ENCODE peak calls at places on chromosomes 6 and 20, in seven cellular contexts. K is GM13976, B is heart right ventricle, Q is WTC11, G is endothelial cell, H is HFFc6, D is spleen. E is an unnamed sample.
A peak's percentile ranks its signal among the peaks of the same experiment; 100 is the strongest.

GRCh38 chr20:6282642-6283041 is 159.8 kb upstream of the FERMT1 start:
- DNase-seq in K (no peak), B (no peak), Q (no peak), G (no peak), H (no peak), D (no peak), E (no peak)

GRCh38 chr20:3864518-3864917 is 17.9 kb downstream of the MAVS start:
- DNase-seq in K (peak; percentile 11), B (no peak), Q (no peak), G (no peak), H (no peak), D (no peak), E (no peak)

GRCh38 chr20:11755071-11755881 is 162.4 kb upstream of the BTBD3 start:
- DNase-seq in K (no peak), B (no peak), Q (no peak), G (peak; percentile 4), H (no peak), D (no peak), E (no peak)

GRCh38 chr6:7132398-7132797 is 24.6 kb downstream of the RREB1 start:
- DNase-seq in K (no peak), B (no peak), Q (no peak), G (no peak), H (no peak), D (no peak), E (no peak)

GRCh38 chr20:13800728-13801134 is 15.9 kb downstream of the NDUFAF5 start:
- DNase-seq in K (no peak), B (peak; percentile 90), Q (no peak), G (no peak), H (peak; percentile 39), D (no peak), E (no peak)

GRCh38 chr6:43122146-43122545 is 46.0 kb downstream of the PTK7 start:
- DNase-seq in K (no peak), B (no peak), Q (no peak), G (no peak), H (no peak), D (peak; percentile 35), E (no peak)

GRCh38 chr6:135088818-135089809 is 34.5 kb upstream of the HBS1L start:
- DNase-seq in K (peak; percentile 37), B (no peak), Q (no peak), G (no peak), H (peak; percentile 33), D (no peak), E (no peak)

GRCh38 chr6:166586424-166587156 is at the start of gene RAMACL:
- DNase-seq in K (peak; percentile 83), B (no peak), Q (peak; percentile 65), G (no peak), H (no peak), D (peak; percentile 90), E (no peak)

GRCh38 chr6:7282097-7282906 is 30.7 kb downstream of the SSR1 start:
- DNase-seq in K (no peak), B (no peak), Q (no peak), G (no peak), H (no peak), D (no peak), E (no peak)

GRCh38 chr20:18773566-18773965 is 40.0 kb upstream of the SCP2D1 start:
- DNase-seq in K (no peak), B (no peak), Q (no peak), G (no peak), H (no peak), D (no peak), E (no peak)

GRCh38 chr6:145508107-145508506 is 227.2 kb downstream of the EPM2A start:
- DNase-seq in K (no peak), B (no peak), Q (peak; percentile 16), G (no peak), H (no peak), D (no peak), E (no peak)

GRCh38 chr6:73455865-73456629 is 4.0 kb upstream of the CGAS start:
- DNase-seq in K (no peak), B (no peak), Q (no peak), G (no peak), H (no peak), D (no peak), E (no peak)

GRCh38 chr6:157091832-157092231 is 231.5 kb downstream of the TMEM242 start:
- DNase-seq in K (no peak), B (no peak), Q (no peak), G (no peak), H (no peak), D (no peak), E (no peak)

GRCh38 chr6:139490482-139490881 is 116.0 kb upstream of the CITED2 start:
- DNase-seq in K (no peak), B (no peak), Q (no peak), G (no peak), H (no peak), D (no peak), E (no peak)

GRCh38 chr6:108592371-108593337 is 31.9 kb downstream of the FOXO3 start:
- DNase-seq in K (peak; percentile 48), B (no peak), Q (no peak), G (no peak), H (peak; percentile 92), D (peak; percentile 82), E (peak; percentile 66)

GRCh38 chr6:143058987-143059386 is 1.7 kb upstream of the AIG1 start:
- DNase-seq in K (no peak), B (no peak), Q (no peak), G (no peak), H (no peak), D (no peak), E (no peak)

GRCh38 chr20:4730782-4731181 is 9.1 kb downstream of the PRND start:
- DNase-seq in K (no peak), B (no peak), Q (no peak), G (peak; percentile 57), H (no peak), D (no peak), E (no peak)

GRCh38 chr6:112383191-112383590 is 36.1 kb downstream of the RFPL4B start:
- DNase-seq in K (no peak), B (no peak), Q (no peak), G (no peak), H (no peak), D (no peak), E (no peak)
- TF ChIP-seq CTCF in K (no peak), B (no peak), Q (no peak), G (no peak), H (no peak), D (no peak), E (no peak)

DNA sequence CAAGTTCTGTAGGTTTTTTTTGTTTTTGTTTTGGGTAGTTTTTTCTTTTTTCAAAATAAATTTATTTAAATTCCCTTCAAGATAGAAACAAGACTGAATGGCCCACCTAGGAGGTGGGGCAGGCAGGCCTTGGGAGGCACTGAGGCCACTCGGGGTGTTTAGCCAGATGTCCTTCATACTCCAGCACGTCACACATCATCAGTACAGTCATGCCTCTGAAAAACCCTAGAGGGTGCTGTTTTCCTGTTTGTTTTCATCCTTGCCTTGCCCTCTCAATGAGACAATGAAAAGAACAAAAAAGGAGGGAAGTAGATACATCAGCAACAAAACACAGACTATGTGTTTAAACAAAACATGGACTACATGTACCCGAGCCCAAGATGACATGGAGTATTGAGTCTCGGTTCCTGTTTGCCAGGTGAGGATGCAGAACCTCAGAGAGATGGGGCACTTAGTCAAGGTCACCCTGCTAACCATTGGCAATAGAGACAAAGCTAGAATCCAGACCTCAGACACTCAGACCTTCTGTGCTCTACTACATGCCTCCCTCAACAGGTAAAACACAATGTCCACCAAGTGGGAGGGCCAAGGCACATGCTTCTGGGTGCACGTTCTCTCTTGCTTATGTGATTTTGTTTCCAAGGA is 26.8 kb upstream of the CLIC5 start:
- DNase-seq in K (peak; percentile 40), B (no peak), Q (peak; percentile 21), G (peak; percentile 16), H (peak; percentile 9), D (no peak), E (no peak)
- TF ChIP-seq CTCF in K (peak; percentile 50), B (peak; percentile 27), Q (peak; percentile 66), G (peak; percentile 67), H (peak; percentile 66), D (peak; percentile 60), E (peak; percentile 55)

GRCh38 chr20:59645761-59646171 is 41.4 kb downstream of the PHACTR3 start:
- DNase-seq in K (no peak), B (no peak), Q (no peak), G (no peak), H (no peak), D (peak; percentile 33), E (no peak)
- TF ChIP-seq CTCF in K (no peak), B (no peak), Q (no peak), G (peak; percentile 15), H (no peak), D (no peak), E (no peak)

DNA sequence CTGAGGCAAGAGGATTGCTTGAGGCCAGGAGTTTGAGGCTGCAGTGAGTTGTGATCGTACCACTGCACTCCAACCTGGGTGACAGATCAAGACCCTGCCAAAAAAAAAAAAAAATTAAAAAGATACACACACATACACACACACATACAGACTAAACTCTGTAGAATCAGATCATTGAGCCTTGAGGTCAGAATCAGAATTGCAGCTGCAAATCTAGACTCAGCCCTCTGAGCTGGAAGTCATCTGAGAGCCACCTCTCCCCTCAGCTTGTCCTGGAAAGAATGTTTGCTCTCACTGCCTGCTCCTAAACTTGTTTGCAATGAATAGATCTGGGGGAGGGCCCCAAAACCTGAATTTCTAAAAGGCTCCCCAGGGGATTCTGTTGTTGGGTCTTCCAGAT is 41.4 kb upstream of the ANGPT4 start:
- DNase-seq in K (no peak), B (no peak), Q (no peak), G (no peak), H (peak; percentile 19), D (no peak), E (no peak)
- TF ChIP-seq CTCF in K (no peak), B (no peak), Q (no peak), G (no peak), H (peak; percentile 46), D (no peak), E (no peak)

DNA sequence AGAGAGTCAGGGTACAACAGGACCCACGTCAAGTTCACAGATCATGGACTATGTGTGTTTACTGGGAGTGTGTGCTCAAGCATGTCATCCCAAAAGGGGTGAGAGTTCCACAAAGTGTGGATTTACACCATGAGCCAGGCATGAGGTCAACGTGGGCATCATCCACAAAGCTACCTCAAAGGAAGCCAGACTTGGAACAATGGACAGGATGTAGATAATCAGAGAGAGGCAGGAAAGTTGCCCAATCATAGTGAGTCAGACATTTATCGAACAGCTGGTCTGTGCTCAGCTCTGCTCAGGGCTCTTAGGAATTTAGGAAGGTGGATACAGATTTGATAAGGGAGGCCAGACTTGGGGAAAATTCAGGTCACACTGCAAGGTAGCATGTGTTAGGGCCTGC is 317.2 kb upstream of the CDYL start:
- DNase-seq in K (no peak), B (no peak), Q (no peak), G (peak; percentile 17), H (peak; percentile 55), D (no peak), E (no peak)
- TF ChIP-seq CTCF in K (no peak), B (no peak), Q (no peak), G (no peak), H (no peak), D (no peak), E (no peak)

DNA sequence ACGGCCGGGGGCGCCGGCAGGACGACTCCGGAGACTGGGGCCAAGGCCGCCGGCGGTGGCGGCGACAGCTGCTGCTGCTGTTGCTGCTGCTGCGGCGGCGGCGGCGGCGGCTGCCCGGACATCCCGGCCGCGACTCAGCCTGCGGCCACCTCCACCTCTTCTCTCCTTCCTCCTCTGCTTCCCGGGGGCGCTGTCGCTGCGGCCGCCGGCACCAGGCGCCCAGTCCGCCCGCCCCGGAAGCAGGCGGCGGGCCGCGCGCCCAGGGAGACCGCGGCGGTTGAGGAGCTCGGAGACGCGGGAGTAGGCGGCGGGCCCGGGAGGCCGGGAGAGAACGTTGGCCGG is 280 bp downstream of the RANBP9 start:
- DNase-seq in K (no peak), B (no peak), Q (no peak), G (no peak), H (peak; percentile 61), D (peak; percentile 96), E (peak; percentile 75)
- TF ChIP-seq CTCF in K (no peak), B (no peak), Q (no peak), G (no peak), H (peak; percentile 52), D (peak; percentile 29), E (no peak)

E was measured in natural killer cell.